ENCODE peak calls at places on chromosomes 16 and 17, in six cellular contexts. W is CD8-positive, alpha-beta memory T cell; O is mammary epithelial cell; U is psoas muscle; C is right atrium auricular region; B is ovary. J is an unnamed sample. For H3K9me3, the result is how much of the 10 kb centered on the place peaks cover.

GRCh38 chr16:72182976-72183375 is 11.0 kb upstream of the PMFBP1 start:
- DNase-seq in W (no peak), O (no peak), U (no peak), C (no peak), B (no peak), J (no peak)

GRCh38 chr17:1123397-1124237 is 56.2 kb downstream of the ABR start:
- DNase-seq in W (no peak), O (no peak), U (no peak), C (no peak), B (peak), J (no peak)

GRCh38 chr16:23026777-23027362 is 122.4 kb downstream of the USP31 start:
- DNase-seq in W (no peak), O (peak), U (no peak), C (no peak), B (no peak), J (no peak)

GRCh38 chr16:31099860-31100638 is 5.5 kb upstream of the VKORC1 start:
- DNase-seq in W (no peak), O (peak), U (no peak), C (no peak), B (no peak), J (no peak)

GRCh38 chr16:12043953-12044352 is 67.4 kb downstream of the SNX29 start:
- DNase-seq in W (no peak), O (no peak), U (no peak), C (no peak), B (no peak), J (no peak)

GRCh38 chr16:53156516-53156915 is 101.7 kb downstream of the CHD9 start:
- DNase-seq in W (no peak), O (no peak), U (no peak), C (no peak), B (no peak), J (no peak)

GRCh38 chr16:30927789-30928378 is 4.5 kb downstream of the FBXL19 start:
- DNase-seq in W (no peak), O (peak), U (no peak), C (no peak), B (peak), J (peak)

GRCh38 chr17:82414548-82415281 is 3.4 kb upstream of the HEXD start:
- DNase-seq in W (peak), O (peak), U (peak), C (peak), B (peak), J (peak)

GRCh38 chr17:49067163-49067562 is 65.4 kb upstream of the B4GALNT2 start:
- DNase-seq in W (no peak), O (peak), U (no peak), C (no peak), B (no peak), J (no peak)

GRCh38 chr17:4838306-4838785 is 5.2 kb downstream of the MINK1 start:
- DNase-seq in W (no peak), O (no peak), U (no peak), C (no peak), B (no peak), J (no peak)

GRCh38 chr17:80890551-80890930 is 101.1 kb upstream of the CHMP6 start:
- DNase-seq in W (no peak), O (no peak), U (no peak), C (no peak), B (no peak), J (no peak)

GRCh38 chr17:15780188-15780587 is 48.1 kb downstream of the TBC1D26 start:
- DNase-seq in W (no peak), O (no peak), U (no peak), C (no peak), B (no peak), J (no peak)

GRCh38 chr17:59165933-59166342 is 10.4 kb downstream of the PRR11 start:
- DNase-seq in W (peak), O (peak), U (no peak), C (no peak), B (no peak), J (no peak)

GRCh38 chr17:56744721-56745120 is 89.0 kb downstream of the C17orf67 start:
- DNase-seq in W (no peak), O (no peak), U (no peak), C (no peak), B (no peak), J (no peak)

GRCh38 chr16:31177136-31177535 is 2.8 kb upstream of the FUS start:
- DNase-seq in W (peak), O (peak), U (no peak), C (no peak), B (no peak), J (peak)

GRCh38 chr16:22099256-22099975 is 7.1 kb downstream of the VWA3A start:
- DNase-seq in W (no peak), O (no peak), U (no peak), C (no peak), B (no peak), J (no peak)

GRCh38 chr16:85399583-85400284 is 213.4 kb upstream of the GSE1 start:
- DNase-seq in W (no peak), O (no peak), U (no peak), C (no peak), B (peak), J (no peak)

GRCh38 chr16:85029981-85030381 is 2.4 kb downstream of the KIAA0513 start:
- DNase-seq in W (no peak), O (no peak), U (no peak), C (no peak), B (peak), J (no peak)

GRCh38 chr17:28518132-28518531 is 12.0 kb downstream of the FOXN1 start:
- DNase-seq in W (no peak), O (no peak), U (no peak), C (no peak), B (no peak), J (no peak)

GRCh38 chr17:47072881-47073280 is 93.8 kb upstream of the RPRML start:
- DNase-seq in W (no peak), O (no peak), U (no peak), C (no peak), B (no peak), J (no peak)

GRCh38 chr17:8927395-8927794 is 38.1 kb downstream of the PIK3R5 start:
- DNase-seq in W (no peak), O (no peak), U (no peak), C (no peak), B (no peak), J (no peak)

GRCh38 chr17:8928347-8928746 is 37.2 kb downstream of the PIK3R5 start:
- DNase-seq in W (no peak), O (no peak), U (no peak), C (no peak), B (no peak), J (no peak)

GRCh38 chr17:8925808-8926207 is 39.7 kb downstream of the PIK3R5 start:
- DNase-seq in W (no peak), O (no peak), U (no peak), C (no peak), B (no peak), J (no peak)

GRCh38 chr17:8935194-8935593 is 30.3 kb downstream of the PIK3R5 start:
- DNase-seq in W (peak), O (peak), U (no peak), C (no peak), B (no peak), J (peak)

DNA sequence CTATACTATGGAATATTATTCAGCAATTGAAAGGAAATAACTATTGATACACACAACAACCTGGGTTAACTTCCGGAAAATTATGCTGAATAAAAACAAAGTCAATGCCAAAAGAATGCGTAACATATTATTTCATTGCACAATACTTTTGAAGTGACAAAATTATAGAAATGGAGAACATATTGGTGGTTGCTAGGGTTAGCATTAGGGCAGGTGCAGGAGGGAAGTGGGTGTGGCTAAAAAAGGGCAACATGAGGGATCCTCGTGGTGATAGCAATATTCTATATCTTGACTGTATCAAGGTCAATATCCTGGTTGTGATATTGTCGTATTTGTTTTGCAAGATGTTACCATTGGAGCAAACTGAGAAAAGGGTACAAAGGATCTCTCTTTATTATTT is 34.8 kb downstream of the PIK3R5 start:
- DNase-seq in W (no peak), O (no peak), U (no peak), C (no peak), B (no peak), J (no peak)
- H3K9me3 ChIP-seq in W (under half), O (under half), U (under half), C (under half), B (under half), J (under half)

DNA sequence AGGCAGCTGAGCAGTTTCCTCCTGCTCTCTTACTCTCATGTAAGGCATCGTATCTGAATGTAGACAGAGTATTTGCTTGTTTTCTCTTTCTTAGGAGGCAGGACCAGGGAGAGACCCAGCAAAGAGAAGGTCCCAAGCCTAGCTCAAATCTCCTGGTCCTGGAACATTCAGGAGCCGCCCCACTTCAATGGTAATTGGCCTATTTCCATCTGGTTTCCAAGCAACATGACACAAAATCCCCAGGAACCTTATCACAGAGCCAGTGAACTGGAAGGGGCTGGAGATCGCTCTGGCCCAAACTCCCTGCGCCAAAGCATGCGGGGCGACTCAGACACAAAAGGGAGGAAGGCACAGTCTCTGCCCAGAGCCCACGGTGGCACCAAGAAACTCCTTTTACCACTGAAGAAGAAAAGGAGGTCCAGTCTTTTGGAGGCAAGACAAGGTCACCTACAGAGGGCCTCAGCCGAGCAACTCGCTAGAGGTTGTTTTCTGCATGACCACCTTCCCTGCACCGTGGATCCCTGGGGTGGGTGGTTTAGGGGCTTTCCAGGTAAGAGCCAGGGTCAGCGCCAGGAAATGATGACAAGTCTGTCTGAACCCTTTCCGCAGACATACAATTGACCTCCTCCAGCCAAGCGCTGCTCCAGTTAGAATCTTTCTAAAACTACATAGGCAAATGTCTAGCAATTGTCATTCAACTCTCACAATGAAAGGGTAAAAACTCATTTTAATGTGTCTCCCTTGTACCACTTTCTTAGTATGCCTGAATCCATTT is 394.7 kb downstream of the SOX9 start:
- DNase-seq in W (no peak), O (no peak), U (no peak), C (no peak), B (peak), J (no peak)
- H3K4me3 ChIP-seq in W (no peak), O (no peak), U (no peak), C (no peak), B (no peak), J (no peak)

DNA sequence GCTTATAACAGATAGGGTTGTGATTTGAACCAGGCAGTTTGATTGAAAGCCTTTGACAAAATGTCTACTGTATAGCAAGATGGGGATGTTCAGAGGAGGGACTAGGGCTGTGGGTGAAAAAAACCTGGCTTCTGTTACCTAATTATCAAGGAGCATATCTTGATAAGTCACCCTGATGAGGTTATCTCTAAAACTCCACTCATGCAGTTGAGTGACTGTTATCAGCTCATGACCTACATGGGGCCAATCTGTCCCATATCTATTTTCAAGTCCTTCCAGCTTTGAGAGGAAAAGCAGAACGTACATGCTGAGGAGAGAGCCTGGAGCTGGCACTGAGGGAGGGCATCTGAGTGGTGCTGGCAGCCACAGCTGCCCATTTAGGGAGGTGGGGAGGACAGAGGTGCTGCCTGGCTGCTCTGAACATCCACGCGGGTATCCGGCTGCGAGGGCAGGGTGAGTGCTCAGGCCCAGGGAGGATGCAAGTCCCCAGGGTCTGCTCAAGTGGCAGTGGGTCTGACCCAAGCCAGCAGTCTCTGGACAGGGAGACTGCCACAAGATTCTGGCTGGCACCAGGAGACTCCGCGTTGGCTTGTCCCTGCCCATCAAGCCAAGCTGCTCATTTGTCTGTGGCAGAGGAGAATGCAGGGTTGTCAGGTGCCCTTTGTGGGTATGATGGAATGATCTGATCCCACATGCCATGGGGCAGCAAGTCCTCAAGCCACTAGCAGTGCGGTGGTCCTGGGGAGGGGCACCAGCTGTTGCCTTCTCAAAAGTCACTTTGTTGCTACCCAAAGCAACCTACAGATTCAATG is 29.2 kb downstream of the ATPAF2 start:
- DNase-seq in W (no peak), O (no peak), U (no peak), C (no peak), B (no peak), J (no peak)
- H3K27ac ChIP-seq in W (no peak), O (no peak), U (no peak), C (peak), B (no peak), J (no peak)

GRCh38 chr16:35746281-35746962 is 2287.0 kb downstream of the TP53TG3F start:
- DNase-seq in W (no peak), O (no peak), U (no peak), C (peak), B (no peak), J (peak)
- H3K9me3 ChIP-seq in W (under half), O (under half), U (under half), C (under half), B (under half), J (under half)

DNA sequence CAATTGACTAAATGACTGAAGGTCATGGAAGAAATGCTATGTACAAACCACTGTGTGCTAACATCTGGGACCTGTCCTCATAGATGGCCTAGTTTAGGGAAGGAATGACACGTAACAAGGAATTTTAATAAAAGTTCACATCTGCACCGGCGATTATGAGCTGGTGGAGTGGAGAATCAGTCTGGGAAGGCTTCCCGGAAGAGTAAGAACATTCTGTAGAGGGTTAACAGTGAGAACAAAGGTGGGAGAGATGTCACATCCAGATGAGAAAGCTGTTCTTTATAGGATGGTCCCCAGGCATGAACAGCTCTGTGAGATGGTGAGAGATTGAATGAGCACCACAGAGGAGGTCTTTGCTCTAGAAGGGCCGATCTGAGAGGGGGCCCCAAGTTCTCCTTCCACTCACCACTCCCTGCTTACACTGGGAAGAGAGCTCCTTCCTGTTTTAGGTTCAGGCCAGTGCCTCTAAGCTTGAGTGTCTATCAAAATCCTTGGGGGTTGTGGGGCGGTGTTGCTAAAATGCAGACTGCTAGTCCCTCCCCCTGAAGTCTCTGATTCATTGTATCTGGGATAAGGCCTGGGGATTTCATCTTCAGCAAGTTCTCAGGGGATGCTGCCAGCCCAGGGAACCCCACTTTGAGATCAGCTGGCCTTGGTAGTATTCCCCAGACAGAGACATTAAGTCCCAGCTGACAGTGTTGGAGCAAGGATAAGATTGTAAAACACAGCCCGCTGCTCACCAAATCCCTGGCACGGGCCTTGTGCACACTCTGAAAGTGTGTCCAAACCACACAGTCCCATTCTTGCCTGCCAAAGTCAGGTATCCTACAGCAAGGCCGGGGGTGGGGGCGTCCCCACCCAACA is 294.7 kb upstream of the MAF start:
- DNase-seq in W (no peak), O (no peak), U (no peak), C (no peak), B (no peak), J (no peak)
- H3K4me3 ChIP-seq in W (no peak), O (no peak), U (no peak), C (no peak), B (no peak), J (no peak)

DNA sequence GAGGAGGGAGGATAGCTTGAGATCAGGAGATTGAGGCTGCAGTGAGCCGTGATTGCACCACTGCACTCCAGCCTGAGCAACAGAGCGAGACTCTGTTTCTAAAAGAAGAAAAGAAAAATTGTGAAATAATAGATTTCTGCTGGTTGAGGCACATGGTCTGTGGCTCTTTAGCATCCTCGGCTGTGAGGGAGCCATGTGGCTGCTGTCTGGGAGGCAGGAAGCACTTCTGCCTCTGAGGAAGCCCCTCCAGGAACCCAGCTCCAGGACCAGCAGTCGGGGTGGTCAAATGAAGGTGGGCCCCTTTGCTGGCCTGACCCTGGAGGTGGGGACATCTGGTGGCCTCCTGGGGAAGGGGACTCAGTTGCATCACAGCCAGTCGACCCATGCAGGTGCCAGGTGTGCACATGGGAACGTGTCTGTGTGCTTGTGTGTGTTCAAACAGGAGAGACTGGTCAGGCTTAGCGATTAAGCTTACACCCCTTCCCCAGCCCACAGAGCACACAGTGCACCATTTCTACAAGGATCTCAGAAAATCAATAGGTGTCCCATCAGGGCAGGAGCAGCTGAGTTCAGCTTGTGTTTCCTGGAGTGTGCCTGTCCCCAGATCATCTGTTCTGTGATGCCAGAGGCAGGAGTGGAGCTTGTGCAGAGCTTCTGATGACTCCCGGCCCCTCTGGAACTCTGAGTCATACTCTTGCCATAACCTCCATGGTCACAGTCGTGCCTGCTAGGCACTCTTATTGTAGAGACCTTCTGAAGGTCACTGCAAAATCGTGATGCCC is 24.3 kb upstream of the MGAT5B start:
- DNase-seq in W (no peak), O (no peak), U (no peak), C (no peak), B (no peak), J (no peak)
- H3K27ac ChIP-seq in W (no peak), O (no peak), U (no peak), C (no peak), B (no peak), J (no peak)

GRCh38 chr17:54307326-54307725 is 484.6 kb downstream of the KIF2B start:
- DNase-seq in W (no peak), O (peak), U (no peak), C (no peak), B (no peak), J (no peak)
- H3K9me3 ChIP-seq in W (under half), O (under half), U (under half), C (under half), B (under half), J (under half)